ENCODE peak calls at places on chromosomes 3 and 15, in seven cellular contexts. P is IMR-90, U is neuronal stem cell, E is H9, T is mesendoderm, I is mesenchymal stem cell, B is H1. F is an unnamed sample.

GRCh38 chr3:177816667-177817208 is 619.5 kb upstream of the TBL1XR1 start:
- DNase-seq in B (no peak), P (peak), I (no peak), U (no peak), T (peak), E (no peak), F (no peak)

GRCh38 chr3:36647423-36647853 is 116.9 kb downstream of the DCLK3 start:
- DNase-seq in T (no peak), U (no peak), E (no peak), P (peak), I (peak), B (no peak), F (peak)

GRCh38 chr3:100748220-100748619 is 38.9 kb downstream of the TFG start:
- DNase-seq in T (no peak), B (no peak), E (no peak), I (no peak), U (no peak), P (no peak), F (no peak)

GRCh38 chr3:16311960-16312451 is 47.0 kb downstream of the OXNAD1 start:
- DNase-seq in B (no peak), E (no peak), I (peak), T (no peak), U (no peak), P (no peak), F (no peak)

GRCh38 chr15:64582202-64582601 is 121.8 kb downstream of the ZNF609 start:
- DNase-seq in U (no peak), B (no peak), E (no peak), T (no peak), I (peak), P (peak), F (peak)

GRCh38 chr3:74844428-74844827 is 230.0 kb upstream of the CNTN3 start:
- DNase-seq in B (no peak), U (no peak), E (peak), T (peak), I (no peak), P (no peak), F (peak)

GRCh38 chr3:101131767-101132166 is 138.5 kb upstream of the ABI3BP start:
- DNase-seq in P (no peak), T (peak), I (no peak), E (no peak), U (no peak), B (no peak), F (no peak)

GRCh38 chr3:125414671-125415070 is 39.5 kb upstream of the ZNF148 start:
- DNase-seq in E (no peak), U (no peak), I (no peak), P (no peak), B (no peak), T (no peak), F (no peak)

GRCh38 chr15:74826372-74826819 is at the start of gene CPLX3:
- DNase-seq in E (peak), U (peak), T (no peak), I (peak), P (no peak), B (no peak), F (peak)

GRCh38 chr15:85403745-85404144 is 23.3 kb downstream of the AKAP13 start:
- DNase-seq in E (no peak), T (peak), U (no peak), P (peak), B (no peak), I (peak), F (peak)

GRCh38 chr3:67113802-67114407 is 115.8 kb downstream of the KBTBD8 start:
- DNase-seq in E (peak), U (peak), B (peak), P (peak), I (peak), T (peak), F (peak)

GRCh38 chr3:159619341-159619885 is 369.2 kb upstream of the IL12A start:
- DNase-seq in E (no peak), P (peak), B (no peak), T (no peak), I (peak), U (peak), F (no peak)

GRCh38 chr3:98710008-98710672 is 53.0 kb upstream of the ST3GAL6 start:
- DNase-seq in P (no peak), E (no peak), U (no peak), T (no peak), I (no peak), B (no peak), F (no peak)

GRCh38 chr15:99128411-99128810 is 23.5 kb downstream of the SYNM start:
- DNase-seq in T (no peak), B (no peak), E (no peak), U (no peak), P (no peak), I (no peak), F (no peak)

GRCh38 chr3:50292159-50292923 is at the start of gene IFRD2:
- DNase-seq in P (peak), I (peak), T (peak), B (peak), E (peak), U (peak), F (peak)

GRCh38 chr3:17577795-17578520 is 164.5 kb downstream of the TBC1D5 start:
- DNase-seq in P (peak), I (peak), B (no peak), U (no peak), E (no peak), T (no peak), F (no peak)

GRCh38 chr15:63030101-63030528 is 12.4 kb upstream of the TPM1 start:
- DNase-seq in U (no peak), E (no peak), I (peak), P (peak), B (no peak), T (no peak), F (no peak)

DNA sequence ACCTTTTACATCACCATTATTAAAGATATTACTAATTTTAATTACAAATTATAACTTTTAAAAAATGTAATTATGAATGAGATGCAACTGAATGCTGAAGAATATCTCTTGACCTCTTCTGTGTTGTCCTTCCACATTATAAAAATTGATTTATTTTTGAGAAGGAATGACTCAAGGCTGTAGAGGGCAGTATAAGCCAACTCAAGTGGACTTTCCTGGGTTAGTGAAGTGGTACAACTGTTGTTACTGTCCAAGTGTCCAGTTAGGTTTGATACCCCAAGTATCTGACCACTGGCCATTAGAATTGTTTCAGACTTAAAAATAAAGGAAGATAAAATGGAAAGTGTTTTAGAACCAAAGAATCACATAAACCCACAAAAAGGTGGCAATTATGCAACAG is 51.9 kb downstream of the BBX start:
- DNase-seq in I (peak), E (no peak), T (peak), B (no peak), P (peak), U (no peak), F (peak)
- H3K4ac ChIP-seq in I (no peak), E (no peak), T (no peak), B (no peak), P (no peak), U (no peak), F (no peak)

DNA sequence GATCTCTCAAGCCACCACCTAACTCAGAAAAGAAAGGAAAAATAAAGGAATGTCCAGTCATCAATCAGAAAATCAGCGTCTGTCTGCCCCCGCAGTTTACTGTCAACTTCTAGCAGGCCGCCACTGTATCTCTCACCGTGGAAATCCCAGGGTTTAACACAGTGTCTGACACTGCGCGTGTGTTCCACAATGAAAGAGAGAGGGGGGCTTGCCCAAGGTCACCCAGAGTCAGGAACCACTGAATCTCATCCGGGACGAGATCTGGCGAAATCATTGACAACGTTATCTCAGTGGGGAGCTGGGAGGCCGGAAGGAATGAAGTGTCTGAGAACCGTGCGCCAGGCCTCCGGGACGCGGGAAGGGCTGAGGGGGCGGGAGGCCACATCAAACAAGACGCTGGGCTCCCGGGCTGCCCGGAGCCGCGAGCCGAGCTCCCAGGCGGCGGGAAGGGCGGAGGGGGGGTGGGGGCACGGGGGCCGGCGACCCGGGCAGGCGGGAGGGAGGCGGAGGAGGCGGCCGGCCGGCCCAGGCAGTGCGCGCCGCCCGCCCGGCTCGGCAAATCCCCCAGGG is 2.2 kb upstream of the HES1 start:
- DNase-seq in E (peak), T (peak), I (peak), P (peak), B (no peak), U (peak), F (peak)
- H3K9ac ChIP-seq in E (no peak), T (peak), I (peak), P (peak), B (peak), U (no peak), F (no peak)

DNA sequence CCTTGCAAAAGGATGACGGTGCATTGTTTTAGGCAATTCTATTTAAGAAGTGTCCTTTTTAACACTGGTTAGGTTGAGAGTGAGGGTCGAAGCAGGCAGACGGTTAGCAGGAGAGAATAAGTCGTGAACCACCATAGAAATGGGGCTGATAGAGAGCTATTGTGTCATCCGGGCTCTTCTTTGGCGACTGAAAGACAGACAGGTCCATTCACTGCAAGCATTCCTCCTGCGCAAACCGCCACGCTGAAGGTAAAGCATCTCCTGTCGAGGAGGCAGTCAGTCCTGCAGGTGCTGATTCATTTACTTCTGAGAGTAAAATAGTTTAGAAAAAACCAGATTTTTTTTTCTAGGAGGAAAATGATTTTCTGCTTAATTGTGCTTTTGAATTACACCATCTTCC is 1002.8 kb upstream of the NR2F2 start:
- DNase-seq in I (no peak), U (no peak), T (peak), B (no peak), E (no peak), P (no peak), F (no peak)
- H3K4ac ChIP-seq in I (no peak), U (no peak), T (no peak), B (no peak), E (no peak), P (no peak), F (no peak)

DNA sequence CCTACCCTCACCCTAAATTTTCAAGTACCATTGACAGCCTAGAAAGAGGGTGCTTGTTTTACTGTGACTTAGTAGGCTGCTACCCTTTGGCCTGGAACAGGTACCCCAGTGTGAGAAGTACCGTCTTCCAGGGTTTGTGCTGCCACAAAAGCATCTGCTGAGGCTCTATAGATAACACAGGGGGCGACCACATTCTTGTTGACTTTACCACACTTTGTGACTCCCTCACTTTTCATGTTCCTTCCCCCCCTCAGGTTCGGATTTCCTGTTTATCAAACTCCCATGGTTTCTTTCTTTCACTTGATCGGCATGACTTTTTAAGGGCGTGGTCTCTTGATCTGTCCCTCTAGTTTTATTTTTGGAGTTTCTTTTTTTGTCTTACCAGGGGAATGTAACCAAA is 23.5 kb downstream of the EXOG start:
- DNase-seq in I (no peak), P (no peak), U (no peak), B (no peak), E (no peak), T (peak), F (no peak)
- H3K9ac ChIP-seq in I (no peak), P (no peak), U (no peak), B (no peak), E (no peak), T (no peak), F (no peak)

GRCh38 chr15:58002338-58003126 is 63.0 kb downstream of the ALDH1A2 start:
- DNase-seq in I (no peak), P (no peak), E (no peak), U (no peak), B (no peak), T (no peak), F (no peak)

DNA sequence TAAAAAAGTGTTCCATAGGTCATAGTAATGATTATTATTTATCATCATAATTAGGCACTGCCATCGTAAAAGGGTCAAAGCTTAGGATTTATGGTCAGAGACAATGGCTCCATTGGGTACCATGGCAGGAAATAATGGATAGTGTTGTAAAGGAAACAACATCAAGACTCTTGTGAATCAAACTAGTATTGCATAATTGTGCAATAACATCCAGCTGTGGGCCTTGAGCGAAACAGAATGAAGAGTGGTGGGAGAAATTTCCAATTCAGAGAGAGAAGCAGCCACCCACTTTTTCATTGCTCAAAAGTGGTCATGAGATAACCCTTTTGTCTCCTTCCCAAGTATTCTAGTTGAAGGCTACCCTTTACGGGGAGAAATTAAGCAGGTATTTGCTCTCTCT is 61.7 kb downstream of the ALDH1A2 start:
- DNase-seq in T (no peak), U (no peak), B (no peak), P (no peak), E (no peak), I (no peak), F (no peak)
- H3K4ac ChIP-seq in T (no peak), U (no peak), B (no peak), P (no peak), E (no peak), I (no peak), F (no peak)

DNA sequence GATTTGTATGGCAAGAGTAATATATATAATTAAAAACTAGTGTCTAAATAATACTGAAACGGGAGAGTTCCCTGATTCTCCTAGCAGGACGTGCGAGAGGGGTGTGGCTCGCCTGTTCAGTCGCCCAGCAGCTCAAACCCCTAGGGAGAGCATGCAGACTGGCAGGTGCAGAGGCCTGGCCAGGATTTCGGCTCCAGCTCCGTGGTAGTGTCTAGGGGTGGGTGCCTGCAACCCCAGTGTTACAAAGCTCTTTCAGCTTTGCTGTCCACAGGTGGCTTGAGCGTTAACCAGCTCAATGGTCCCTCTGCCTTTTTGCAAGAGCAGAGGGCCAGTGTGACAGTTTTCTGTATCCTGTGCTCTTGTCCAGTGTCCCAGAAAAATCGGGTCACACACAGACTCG is 226.6 kb downstream of the ALCAM start:
- DNase-seq in U (no peak), E (no peak), B (no peak), I (no peak), T (no peak), P (no peak), F (no peak)
- H3K9ac ChIP-seq in U (no peak), E (no peak), B (no peak), I (no peak), T (no peak), P (no peak), F (no peak)

GRCh38 chr15:33671456-33671855 is 296.8 kb upstream of the CHRM5 start:
- DNase-seq in B (no peak), E (no peak), U (no peak), T (no peak), P (no peak), I (no peak), F (no peak)
- H3K4ac ChIP-seq in B (no peak), E (no peak), U (no peak), T (no peak), P (no peak), I (no peak), F (no peak)

F was measured in trophoblast cell.